ENCODE peak calls at places on chromosomes 12 and 14, in four cellular contexts. C is NAMALWA; S is tibial artery; A is activated T-cell treated with anti-CD3 and anti-CD28 coated beads, Interleukin-2, amount 50 U/mL, for 72 hours. O is an unnamed sample.
A peak's percentile ranks its signal among the peaks of the same experiment; 100 is the strongest.

GRCh38 chr14:101022121-101022520 is 118.6 kb upstream of the RTL1 start:
- DNase-seq in C (no peak), S (no peak), A (no peak), O (no peak)

GRCh38 chr14:104224516-104225281 is 86.3 kb downstream of the KIF26A start:
- DNase-seq in C (peak; percentile 24), S (no peak), A (peak; percentile 45), O (no peak)

GRCh38 chr12:50398931-50399330 is 1.8 kb upstream of the LARP4 start:
- DNase-seq in C (no peak), S (no peak), A (no peak), O (no peak)

GRCh38 chr12:48856379-48856778 is 4.4 kb upstream of the DDX23 start:
- DNase-seq in C (no peak), S (no peak), A (no peak), O (no peak)

GRCh38 chr14:52189330-52189729 is 78.2 kb upstream of the PTGDR start:
- DNase-seq in C (no peak), S (no peak), A (no peak), O (no peak)

GRCh38 chr12:30417697-30418231 is 277.9 kb downstream of the IPO8 start:
- DNase-seq in C (no peak), S (peak; percentile 38), A (no peak), O (no peak)

GRCh38 chr14:29671034-29671433 is 256.6 kb downstream of the PRKD1 start:
- DNase-seq in C (no peak), S (no peak), A (no peak), O (no peak)

GRCh38 chr12:54251667-54252284 is 28.1 kb downstream of the CBX5 start:
- DNase-seq in C (peak; percentile 76), S (no peak), A (no peak), O (peak; percentile 21)

GRCh38 chr14:66009104-66009503 is 477.1 kb upstream of the CCDC196 start:
- DNase-seq in C (no peak), S (peak; percentile 22), A (no peak), O (no peak)

GRCh38 chr12:91685917-91686316 is 459.7 kb downstream of the BTG1 start:
- DNase-seq in C (no peak), S (no peak), A (peak; percentile 4), O (no peak)

GRCh38 chr14:103404920-103405319 is 19.7 kb downstream of the MARK3 start:
- DNase-seq in C (no peak), S (no peak), A (no peak), O (no peak)

GRCh38 chr12:70695361-70696023 is 58.3 kb upstream of the PTPRB start:
- DNase-seq in C (peak; percentile 8), S (no peak), A (no peak), O (no peak)

GRCh38 chr12:48924617-48925217 is 575 bp downstream of the FKBP11 start:
- DNase-seq in C (peak; percentile 88), S (peak; percentile 29), A (peak; percentile 80), O (no peak)

GRCh38 chr12:109512608-109513007 is 35.2 kb downstream of the UBE3B start:
- DNase-seq in C (no peak), S (no peak), A (no peak), O (no peak)

GRCh38 chr14:103594265-103594664 is 31.5 kb downstream of the COA8 start:
- DNase-seq in C (no peak), S (no peak), A (no peak), O (no peak)

GRCh38 chr14:61188196-61188595 is 92.9 kb downstream of the TMEM30B start:
- DNase-seq in C (no peak), S (peak; percentile 52), A (no peak), O (no peak)

GRCh38 chr12:72444566-72444965 is 172.4 kb downstream of the TRHDE start:
- DNase-seq in C (no peak), S (no peak), A (no peak), O (no peak)

GRCh38 chr12:52007158-52007921 is 594 bp downstream of the TAMALIN start:
- DNase-seq in C (no peak), S (peak; percentile 50), A (peak; percentile 45), O (no peak)

GRCh38 chr12:109944975-109945374 is 44.9 kb downstream of the TCHP start:
- DNase-seq in C (no peak), S (no peak), A (no peak), O (no peak)